ENCODE peak calls at places on chromosomes 12 and 14, in ten cellular contexts. V is thoracic aorta; J is tibial artery; C is lung; Z is breast epithelium; E is tibial nerve; N is Peyer's patch; A is IMR-90; K is GM12878; D is CD8-positive, alpha-beta T cell. W is an unnamed sample. For H3K4me1, the result is how much of the 10 kb centered on the place peaks cover.

GRCh38 chr14:77031680-77032482 is 3.4 kb upstream of the IRF2BPL start:
- DNase-seq in D (no peak), J (peak), C (no peak), N (no peak), A (peak), E (no peak), Z (no peak), K (no peak), V (no peak), W (peak)

GRCh38 chr12:101459642-101460346 is 15.3 kb upstream of the SPIC start:
- DNase-seq in D (no peak), N (no peak), J (no peak), Z (no peak), V (no peak), C (no peak), E (peak), K (no peak), A (peak), W (peak)

GRCh38 chr12:42611571-42612257 is 22.2 kb upstream of the PRICKLE1 start:
- DNase-seq in V (no peak), C (no peak), A (no peak), K (no peak), Z (no peak), E (no peak), N (no peak), J (no peak), D (no peak), W (no peak)

GRCh38 chr12:19018302-19018980 is 111.1 kb upstream of the PLEKHA5 start:
- DNase-seq in E (no peak), Z (no peak), A (peak), C (no peak), V (no peak), D (no peak), N (no peak), J (no peak), K (no peak), W (peak)

GRCh38 chr14:28886940-28887339 is 120.4 kb downstream of the FOXG1 start:
- DNase-seq in K (no peak), E (no peak), N (no peak), Z (no peak), J (no peak), D (no peak), A (no peak), C (no peak), V (no peak), W (no peak)

GRCh38 chr14:72679106-72679505 is 214.8 kb downstream of the DPF3 start:
- DNase-seq in E (no peak), K (no peak), Z (no peak), J (no peak), A (peak), V (no peak), D (no peak), N (no peak), C (no peak), W (no peak)

GRCh38 chr12:42759622-42760273 is 170.2 kb upstream of the PRICKLE1 start:
- DNase-seq in K (no peak), V (peak), C (peak), J (peak), A (peak), N (no peak), D (no peak), Z (peak), E (peak), W (peak)

GRCh38 chr12:46224401-46224800 is 44.4 kb downstream of the SLC38A1 start:
- DNase-seq in E (peak), K (no peak), D (no peak), Z (peak), J (peak), A (peak), V (no peak), C (peak), N (no peak), W (no peak)

GRCh38 chr12:114508529-114509129 is 102.7 kb upstream of the TBX5 start:
- DNase-seq in K (peak), C (peak), D (peak), N (peak), A (peak), V (peak), E (peak), J (peak), Z (peak), W (peak)

GRCh38 chr12:124392271-124392990 is 97.5 kb downstream of the RFLNA start:
- DNase-seq in A (peak), Z (no peak), C (no peak), V (no peak), J (peak), D (no peak), E (no peak), N (peak), K (no peak), W (peak)

GRCh38 chr12:88035271-88035906 is 6.2 kb upstream of the C12orf50 start:
- DNase-seq in C (peak), A (peak), D (peak), Z (peak), E (peak), J (peak), K (peak), V (peak), N (peak), W (peak)

GRCh38 chr12:132444957-132445883 is 44.7 kb upstream of the FBRSL1 start:
- DNase-seq in Z (peak), A (no peak), K (no peak), J (no peak), C (peak), V (no peak), N (peak), E (no peak), D (peak), W (no peak)

GRCh38 chr12:64650762-64651161 is 40.5 kb downstream of the RASSF3 start:
- DNase-seq in N (no peak), C (no peak), J (no peak), Z (no peak), D (no peak), V (no peak), E (no peak), A (peak), K (no peak), W (peak)

GRCh38 chr12:62689042-62689839 is 222.6 kb downstream of the MON2 start:
- DNase-seq in D (no peak), V (no peak), E (no peak), J (no peak), N (no peak), C (no peak), K (no peak), Z (no peak), A (peak), W (no peak)

GRCh38 chr12:65430571-65431306 is 152.3 kb downstream of the MSRB3 start:
- DNase-seq in V (no peak), E (no peak), A (peak), K (no peak), D (no peak), J (no peak), N (no peak), C (no peak), Z (no peak), W (peak)

GRCh38 chr12:71662861-71663560 is 637 bp downstream of the ZFC3H1 start:
- DNase-seq in K (no peak), C (peak), J (peak), A (peak), E (peak), D (peak), Z (peak), N (peak), V (peak), W (peak)

GRCh38 chr14:49641697-49642129 is 6.7 kb upstream of the DNAAF2 start:
- DNase-seq in Z (no peak), D (no peak), N (no peak), E (no peak), J (no peak), V (no peak), A (peak), C (no peak), K (no peak), W (no peak)

GRCh38 chr12:9039397-9039977 is 50.1 kb downstream of the KLRG1 start:
- DNase-seq in E (no peak), N (no peak), C (no peak), J (no peak), V (no peak), Z (no peak), K (no peak), A (peak), D (no peak), W (peak)

GRCh38 chr12:105214670-105215375 is 21.2 kb downstream of the APPL2 start:
- DNase-seq in C (no peak), Z (peak), A (no peak), J (no peak), N (no peak), K (no peak), V (no peak), E (no peak), D (no peak), W (peak)

GRCh38 chr12:70774055-70774454 is 136.8 kb upstream of the PTPRB start:
- DNase-seq in V (no peak), J (no peak), D (no peak), Z (no peak), K (no peak), N (no peak), E (no peak), A (no peak), C (no peak), W (no peak)

GRCh38 chr12:81000831-81001230 is 63.1 kb upstream of the LIN7A start:
- DNase-seq in J (no peak), A (no peak), E (no peak), K (no peak), N (no peak), D (no peak), V (no peak), C (no peak), Z (no peak), W (no peak)

GRCh38 chr14:59344711-59345455 is 120.3 kb downstream of the GPR135 start:
- DNase-seq in V (no peak), Z (no peak), E (no peak), A (no peak), N (no peak), C (no peak), D (no peak), J (no peak), K (no peak), W (no peak)

GRCh38 chr12:25997401-25997973 is 39.0 kb downstream of the RASSF8 start:
- DNase-seq in A (peak), K (no peak), J (no peak), Z (no peak), C (no peak), E (no peak), D (no peak), N (no peak), V (no peak), W (no peak)

GRCh38 chr12:95690861-95691635 is 99.5 kb downstream of the NTN4 start:
- DNase-seq in D (no peak), E (no peak), A (no peak), Z (no peak), K (no peak), V (no peak), N (no peak), C (no peak), J (no peak), W (no peak)

GRCh38 chr12:55715833-55716581 is at the start of gene BLOC1S1:
- DNase-seq in C (peak), V (peak), E (peak), D (peak), N (peak), Z (peak), A (peak), J (peak), K (peak), W (peak)

GRCh38 chr12:55728185-55728931 is 451 bp downstream of the CD63 start:
- DNase-seq in D (no peak), E (peak), A (peak), C (peak), J (peak), K (no peak), V (no peak), Z (no peak), N (peak), W (peak)

GRCh38 chr14:55850803-55851202 is 267.4 kb upstream of the PELI2 start:
- DNase-seq in K (no peak), E (no peak), D (no peak), N (no peak), A (peak), J (no peak), Z (no peak), V (no peak), C (no peak), W (peak)

GRCh38 chr12:6080149-6081045 is 44.1 kb downstream of the VWF start:
- DNase-seq in D (no peak), V (no peak), A (no peak), C (no peak), Z (no peak), J (peak), E (no peak), K (no peak), N (no peak), W (peak)

GRCh38 chr12:130137141-130138018 is 24.9 kb upstream of the FZD10 start:
- DNase-seq in V (no peak), E (no peak), Z (no peak), J (no peak), K (no peak), A (no peak), N (no peak), C (no peak), D (no peak), W (no peak)

GRCh38 chr12:7788316-7788689 is 899 bp upstream of the NANOG start:
- DNase-seq in J (no peak), K (no peak), E (no peak), C (no peak), A (no peak), Z (no peak), D (no peak), N (no peak), V (no peak), W (no peak)

GRCh38 chr12:80445083-80445482 is 1.0 kb downstream of the PTPRQ start:
- DNase-seq in A (peak), C (no peak), J (no peak), K (no peak), E (no peak), V (no peak), D (no peak), N (no peak), Z (no peak), W (no peak)

GRCh38 chr12:46489951-46490388 is 117.4 kb upstream of the SLC38A2 start:
- DNase-seq in V (no peak), A (no peak), Z (no peak), D (no peak), C (no peak), K (no peak), N (no peak), E (no peak), J (no peak), W (no peak)

GRCh38 chr12:110731479-110731878 is 11.2 kb downstream of the PPP1CC start:
- DNase-seq in N (no peak), D (no peak), E (no peak), C (no peak), J (no peak), V (no peak), A (no peak), Z (no peak), K (no peak), W (no peak)

GRCh38 chr12:131383741-131384543 is 326.9 kb upstream of the SFSWAP start:
- DNase-seq in Z (no peak), D (no peak), V (no peak), C (no peak), E (no peak), K (no peak), N (no peak), A (no peak), J (peak), W (no peak)

GRCh38 chr14:63564318-63564717 is 21.1 kb upstream of the PPP2R5E start:
- DNase-seq in D (no peak), N (no peak), K (no peak), V (no peak), C (no peak), A (no peak), E (no peak), J (no peak), Z (no peak), W (peak)

GRCh38 chr12:49279706-49280159 is 14.9 kb downstream of the TUBA1C start:
- DNase-seq in Z (no peak), N (no peak), A (no peak), J (no peak), E (no peak), V (no peak), C (peak), D (no peak), K (no peak), W (no peak)

GRCh38 chr12:94795520-94795919 is 145.2 kb upstream of the TMCC3 start:
- DNase-seq in K (no peak), C (no peak), V (no peak), D (no peak), N (no peak), E (no peak), Z (no peak), A (peak), J (no peak), W (peak)

GRCh38 chr14:52918486-52918885 is 32.4 kb downstream of the FERMT2 start:
- DNase-seq in E (no peak), A (peak), D (no peak), C (no peak), V (no peak), K (peak), J (no peak), Z (no peak), N (no peak), W (no peak)

GRCh38 chr12:122799635-122800243 is 25.4 kb downstream of the CCDC62 start:
- DNase-seq in D (no peak), K (no peak), A (no peak), N (no peak), Z (no peak), C (no peak), V (no peak), J (no peak), E (no peak), W (no peak)
- TF ChIP-seq CTCF in D (no peak), K (no peak), A (no peak), N (no peak), Z (no peak), C (no peak), V (no peak), J (no peak), E (no peak), W (no peak)

DNA sequence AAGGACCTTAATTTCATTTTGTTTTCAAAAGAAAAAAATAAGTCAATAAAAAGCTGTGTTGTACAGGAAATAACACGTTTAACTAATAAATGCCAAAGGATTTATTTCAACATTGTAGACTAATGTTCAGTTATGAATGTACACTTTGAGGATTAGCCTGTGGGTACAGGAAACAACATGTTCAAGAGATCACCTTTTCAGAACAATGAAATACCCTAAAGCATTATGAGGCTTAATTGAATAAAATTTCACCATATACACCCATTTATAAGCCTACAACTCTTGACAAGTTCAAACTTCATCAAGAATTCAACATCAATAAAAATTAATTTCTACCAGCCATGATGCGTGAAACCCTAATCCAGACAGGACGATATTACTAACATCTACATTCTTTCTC is 56.6 kb upstream of the SLC6A15 start:
- DNase-seq in C (no peak), K (no peak), E (no peak), D (no peak), A (no peak), N (no peak), Z (no peak), J (no peak), V (no peak), W (no peak)
- H3K4me1 ChIP-seq in C (under half), K (under half), E (under half), D (under half), A (under half), N (under half), Z (under half), J (under half), V (under half), W (under half)

GRCh38 chr14:103126088-103126872 is 3.0 kb downstream of the TNFAIP2 start:
- DNase-seq in V (no peak), D (no peak), N (no peak), A (no peak), Z (no peak), C (no peak), E (no peak), K (no peak), J (no peak), W (peak)

GRCh38 chr14:103123128-103123633 is at the start of gene TNFAIP2:
- DNase-seq in K (no peak), J (peak), N (no peak), A (no peak), V (no peak), Z (no peak), C (peak), D (no peak), E (peak), W (peak)

GRCh38 chr14:103125098-103126070 is 2.1 kb downstream of the TNFAIP2 start:
- DNase-seq in Z (no peak), V (no peak), E (no peak), C (no peak), D (no peak), A (no peak), K (no peak), N (no peak), J (no peak), W (no peak)

GRCh38 chr14:103123634-103124500 is 606 bp downstream of the TNFAIP2 start:
- DNase-seq in E (peak), D (no peak), N (no peak), Z (no peak), K (no peak), J (peak), C (peak), V (no peak), A (no peak), W (peak)

DNA sequence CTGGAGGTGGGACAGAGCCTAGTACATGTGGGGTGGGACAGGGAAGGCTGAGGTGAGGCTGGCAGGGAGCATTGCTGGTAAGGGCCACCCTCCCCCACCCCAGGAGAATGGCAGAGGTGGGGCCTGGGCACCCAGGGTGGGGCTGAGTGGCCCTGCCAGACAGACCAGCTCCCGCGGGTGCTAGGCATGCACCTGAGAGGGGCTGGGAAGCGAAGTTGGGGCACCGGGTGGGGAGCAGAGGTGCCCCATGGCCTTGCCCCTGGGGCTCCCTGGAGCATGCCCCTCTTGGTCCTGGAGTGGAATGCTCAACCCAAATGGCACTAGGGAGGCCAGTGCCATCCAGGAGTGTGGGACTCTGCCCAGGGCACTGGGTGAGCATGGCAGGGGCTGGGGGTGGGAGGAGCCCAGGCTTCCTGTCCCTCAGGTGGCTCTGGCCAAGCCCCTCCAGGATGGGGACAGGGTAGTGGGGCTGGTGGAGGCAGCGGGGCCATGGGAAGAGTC is 1.3 kb downstream of the TNFAIP2 start:
- DNase-seq in A (no peak), Z (no peak), V (no peak), C (no peak), J (no peak), E (no peak), N (no peak), K (no peak), D (no peak), W (peak)
- TF ChIP-seq CTCF in A (no peak), Z (no peak), V (no peak), C (no peak), J (no peak), E (no peak), N (no peak), K (no peak), D (no peak), W (no peak)

DNA sequence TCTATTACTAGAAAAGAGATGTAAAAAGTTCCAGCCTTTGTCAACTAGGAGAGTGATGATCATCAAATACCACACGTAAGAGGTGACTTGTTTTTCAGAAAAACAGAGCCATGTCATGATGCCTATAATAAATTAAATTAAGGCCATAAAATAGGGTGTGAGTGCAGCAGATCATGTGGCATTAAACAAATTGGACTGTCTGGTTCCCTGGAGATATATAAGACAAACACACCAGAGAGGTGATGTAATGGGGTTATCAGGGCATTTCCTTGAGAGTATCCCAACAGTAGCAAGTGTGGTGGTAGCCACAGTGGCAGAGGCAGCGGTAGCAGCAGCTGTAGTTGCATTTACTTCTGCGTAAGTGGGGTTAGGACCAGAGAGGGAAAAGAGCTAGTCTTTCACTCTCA is 14.6 kb upstream of the GALNT6 start:
- DNase-seq in E (no peak), D (no peak), C (no peak), V (no peak), Z (no peak), N (no peak), J (no peak), A (no peak), K (no peak), W (no peak)
- H3K4me1 ChIP-seq in E (under half), D (under half), C (under half), V (under half), Z (under half), N (under half), J (under half), A (under half), K (under half), W (under half)